ENCODE peak calls at places on chromosomes 16 and 17, in seven cellular contexts. One of them, this sample, is unnamed.

GRCh38 chr16:50547340-50547865 is 793 bp upstream of the NKD1 start:
- DNase-seq in psoas muscle: peak
- DNase-seq in NCI-H2081: no peak
- DNase-seq in SHP77: no peak
- DNase-seq in stimulated activated CD8-positive, alpha-beta memory T cell treated with anti-CD3 and anti-CD28 coated beads, Interleukin-15, amount 100 ng/mL, for 48 hours: peak
- DNase-seq in progenitor cell of endocrine pancreas: peak
- DNase-seq in mucosa of descending colon: peak
- DNase-seq in this sample: no peak

GRCh38 chr17:37092041-37092440 is 143.3 kb downstream of the AATF start:
- DNase-seq in NCI-H2081: no peak
- DNase-seq in SHP77: no peak
- DNase-seq in mucosa of descending colon: peak
- DNase-seq in psoas muscle: no peak
- DNase-seq in progenitor cell of endocrine pancreas: no peak
- DNase-seq in stimulated activated CD8-positive, alpha-beta memory T cell treated with anti-CD3 and anti-CD28 coated beads, Interleukin-15, amount 100 ng/mL, for 48 hours: no peak
- DNase-seq in this sample: no peak

GRCh38 chr16:70679653-70680494 is 6.0 kb downstream of the MTSS2 start:
- DNase-seq in stimulated activated CD8-positive, alpha-beta memory T cell treated with anti-CD3 and anti-CD28 coated beads, Interleukin-15, amount 100 ng/mL, for 48 hours: no peak
- DNase-seq in NCI-H2081: no peak
- DNase-seq in SHP77: no peak
- DNase-seq in progenitor cell of endocrine pancreas: no peak
- DNase-seq in psoas muscle: peak
- DNase-seq in mucosa of descending colon: peak
- DNase-seq in this sample: no peak

GRCh38 chr17:77528516-77529327 is 388.0 kb downstream of the SEC14L1 start:
- DNase-seq in mucosa of descending colon: no peak
- DNase-seq in progenitor cell of endocrine pancreas: peak
- DNase-seq in psoas muscle: peak
- DNase-seq in NCI-H2081: peak
- DNase-seq in stimulated activated CD8-positive, alpha-beta memory T cell treated with anti-CD3 and anti-CD28 coated beads, Interleukin-15, amount 100 ng/mL, for 48 hours: no peak
- DNase-seq in SHP77: peak
- DNase-seq in this sample: peak

GRCh38 chr17:31131299-31131698 is 36.5 kb downstream of the NF1 start:
- DNase-seq in psoas muscle: no peak
- DNase-seq in NCI-H2081: no peak
- DNase-seq in SHP77: no peak
- DNase-seq in stimulated activated CD8-positive, alpha-beta memory T cell treated with anti-CD3 and anti-CD28 coated beads, Interleukin-15, amount 100 ng/mL, for 48 hours: no peak
- DNase-seq in mucosa of descending colon: no peak
- DNase-seq in progenitor cell of endocrine pancreas: no peak
- DNase-seq in this sample: no peak

GRCh38 chr16:1488054-1488601 is 616 bp downstream of the PTX4 start:
- DNase-seq in NCI-H2081: no peak
- DNase-seq in psoas muscle: no peak
- DNase-seq in stimulated activated CD8-positive, alpha-beta memory T cell treated with anti-CD3 and anti-CD28 coated beads, Interleukin-15, amount 100 ng/mL, for 48 hours: no peak
- DNase-seq in progenitor cell of endocrine pancreas: no peak
- DNase-seq in mucosa of descending colon: no peak
- DNase-seq in SHP77: no peak
- DNase-seq in this sample: no peak

GRCh38 chr16:22120440-22120839 is 28.1 kb downstream of the VWA3A start:
- DNase-seq in NCI-H2081: no peak
- DNase-seq in SHP77: no peak
- DNase-seq in stimulated activated CD8-positive, alpha-beta memory T cell treated with anti-CD3 and anti-CD28 coated beads, Interleukin-15, amount 100 ng/mL, for 48 hours: no peak
- DNase-seq in psoas muscle: no peak
- DNase-seq in progenitor cell of endocrine pancreas: no peak
- DNase-seq in mucosa of descending colon: no peak
- DNase-seq in this sample: no peak

GRCh38 chr17:45060382-45060823 is 714 bp upstream of the NMT1 start:
- DNase-seq in NCI-H2081: no peak
- DNase-seq in mucosa of descending colon: no peak
- DNase-seq in psoas muscle: no peak
- DNase-seq in progenitor cell of endocrine pancreas: no peak
- DNase-seq in stimulated activated CD8-positive, alpha-beta memory T cell treated with anti-CD3 and anti-CD28 coated beads, Interleukin-15, amount 100 ng/mL, for 48 hours: no peak
- DNase-seq in SHP77: no peak
- DNase-seq in this sample: no peak

GRCh38 chr17:64080174-64080618 is 49.7 kb downstream of the ERN1 start:
- DNase-seq in SHP77: no peak
- DNase-seq in psoas muscle: no peak
- DNase-seq in NCI-H2081: no peak
- DNase-seq in progenitor cell of endocrine pancreas: no peak
- DNase-seq in mucosa of descending colon: no peak
- DNase-seq in stimulated activated CD8-positive, alpha-beta memory T cell treated with anti-CD3 and anti-CD28 coated beads, Interleukin-15, amount 100 ng/mL, for 48 hours: no peak
- DNase-seq in this sample: no peak

GRCh38 chr16:85856054-85856453 is 42.9 kb upstream of the IRF8 start:
- DNase-seq in SHP77: no peak
- DNase-seq in stimulated activated CD8-positive, alpha-beta memory T cell treated with anti-CD3 and anti-CD28 coated beads, Interleukin-15, amount 100 ng/mL, for 48 hours: no peak
- DNase-seq in psoas muscle: no peak
- DNase-seq in mucosa of descending colon: no peak
- DNase-seq in progenitor cell of endocrine pancreas: no peak
- DNase-seq in NCI-H2081: no peak
- DNase-seq in this sample: no peak

GRCh38 chr17:75417054-75417453 is 11.6 kb upstream of the GRB2 start:
- DNase-seq in progenitor cell of endocrine pancreas: no peak
- DNase-seq in mucosa of descending colon: no peak
- DNase-seq in NCI-H2081: no peak
- DNase-seq in SHP77: no peak
- DNase-seq in psoas muscle: no peak
- DNase-seq in stimulated activated CD8-positive, alpha-beta memory T cell treated with anti-CD3 and anti-CD28 coated beads, Interleukin-15, amount 100 ng/mL, for 48 hours: no peak
- DNase-seq in this sample: no peak

GRCh38 chr17:75571197-75571884 is 16.3 kb upstream of the MYO15B start:
- DNase-seq in progenitor cell of endocrine pancreas: no peak
- DNase-seq in stimulated activated CD8-positive, alpha-beta memory T cell treated with anti-CD3 and anti-CD28 coated beads, Interleukin-15, amount 100 ng/mL, for 48 hours: no peak
- DNase-seq in psoas muscle: no peak
- DNase-seq in NCI-H2081: no peak
- DNase-seq in mucosa of descending colon: no peak
- DNase-seq in SHP77: no peak
- DNase-seq in this sample: no peak